ENCODE peak calls at places on chromosome 4, in seven cellular contexts. N is heart left ventricle, J is H54, V is adrenal gland, P is endothelial cell of umbilical vein, D is ovary, Q is suprapubic skin. I is an unnamed sample.

GRCh38 chr4:65737672-65738071 is 67.4 kb upstream of the EPHA5 start:
- DNase-seq in V (no peak), D (no peak), N (no peak), Q (no peak), P (no peak), J (no peak), I (no peak)

GRCh38 chr4:176830971-176831370 is 38.2 kb upstream of the VEGFC start:
- DNase-seq in D (no peak), Q (no peak), N (no peak), P (no peak), V (no peak), J (no peak), I (no peak)

GRCh38 chr4:177356191-177356590 is 46.5 kb downstream of the NEIL3 start:
- DNase-seq in Q (no peak), P (no peak), N (no peak), V (no peak), D (no peak), J (no peak), I (no peak)

GRCh38 chr4:45550766-45551366 is 573.0 kb downstream of the GABRG1 start:
- DNase-seq in Q (no peak), D (no peak), N (no peak), V (peak; percentile 3), J (no peak), P (no peak), I (no peak)

GRCh38 chr4:109861941-109862340 is 14.0 kb downstream of the LRIT3 start:
- DNase-seq in V (no peak), P (no peak), D (no peak), N (no peak), J (no peak), Q (no peak), I (no peak)

GRCh38 chr4:30789219-30789671 is 69.1 kb downstream of the PCDH7 start:
- DNase-seq in P (peak; percentile 45), Q (no peak), V (no peak), J (no peak), D (no peak), N (no peak), I (no peak)

GRCh38 chr4:185560316-185560715 is 25.0 kb upstream of the PDLIM3 start:
- DNase-seq in P (no peak), Q (no peak), N (no peak), D (no peak), V (no peak), J (no peak), I (no peak)

GRCh38 chr4:25439913-25440477 is 62.9 kb downstream of the ANAPC4 start:
- DNase-seq in D (no peak), N (no peak), V (peak; percentile 81), Q (no peak), J (peak; percentile 38), P (peak; percentile 71), I (no peak)

GRCh38 chr4:1346781-1347409 is at the start of gene UVSSA:
- DNase-seq in N (peak; percentile 100), P (peak; percentile 100), D (peak; percentile 100), Q (peak; percentile 100), V (peak; percentile 100), J (peak; percentile 99), I (peak; percentile 99)
- TF ChIP-seq POLR2A in N (peak; percentile 95), P (no peak), D (peak; percentile 97), Q (peak; percentile 82), V (no peak), J (peak; percentile 42), I (peak; percentile 97)

DNA sequence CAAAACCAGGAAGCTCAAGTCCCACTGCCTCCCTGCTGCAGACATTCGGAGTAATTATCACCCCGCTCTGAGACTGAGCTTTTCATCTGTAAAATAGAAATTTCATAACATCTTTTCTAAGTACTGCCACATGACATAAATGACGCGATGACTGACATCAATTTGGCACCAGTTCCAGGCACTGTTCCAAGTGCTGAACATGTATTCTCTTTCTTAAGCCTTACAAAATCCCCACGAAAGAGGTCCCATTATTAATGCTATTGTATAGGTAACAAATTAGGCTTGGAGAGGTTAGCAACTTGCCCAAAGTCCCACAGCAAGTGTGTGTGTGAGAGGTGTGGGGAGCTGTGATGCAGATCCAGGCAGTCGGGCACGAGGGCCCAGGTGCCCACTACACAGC is 56.4 kb downstream of the SLC2A9 start:
- DNase-seq in V (peak; percentile 40), P (no peak), J (no peak), D (no peak), N (no peak), Q (no peak), I (no peak)
- TF ChIP-seq POLR2A in V (no peak), P (no peak), J (no peak), D (no peak), N (no peak), Q (no peak), I (no peak)

GRCh38 chr4:1247811-1248261 is 1.1 kb downstream of the CTBP1 start:
- DNase-seq in Q (peak; percentile 74), N (no peak), D (no peak), P (no peak), V (no peak), J (no peak), I (no peak)

GRCh38 chr4:1245481-1246051 is 3.4 kb downstream of the CTBP1 start:
- DNase-seq in N (no peak), V (no peak), P (no peak), Q (peak; percentile 59), J (no peak), D (no peak), I (no peak)

GRCh38 chr4:1246111-1246881 is 2.6 kb downstream of the CTBP1 start:
- DNase-seq in J (no peak), Q (peak; percentile 66), V (no peak), N (no peak), D (peak; percentile 44), P (no peak), I (no peak)

GRCh38 chr4:1248262-1249147 is at the start of gene CTBP1:
- DNase-seq in D (peak; percentile 90), N (peak; percentile 83), Q (peak; percentile 81), V (peak; percentile 79), J (peak; percentile 86), P (peak; percentile 86), I (no peak)

DNA sequence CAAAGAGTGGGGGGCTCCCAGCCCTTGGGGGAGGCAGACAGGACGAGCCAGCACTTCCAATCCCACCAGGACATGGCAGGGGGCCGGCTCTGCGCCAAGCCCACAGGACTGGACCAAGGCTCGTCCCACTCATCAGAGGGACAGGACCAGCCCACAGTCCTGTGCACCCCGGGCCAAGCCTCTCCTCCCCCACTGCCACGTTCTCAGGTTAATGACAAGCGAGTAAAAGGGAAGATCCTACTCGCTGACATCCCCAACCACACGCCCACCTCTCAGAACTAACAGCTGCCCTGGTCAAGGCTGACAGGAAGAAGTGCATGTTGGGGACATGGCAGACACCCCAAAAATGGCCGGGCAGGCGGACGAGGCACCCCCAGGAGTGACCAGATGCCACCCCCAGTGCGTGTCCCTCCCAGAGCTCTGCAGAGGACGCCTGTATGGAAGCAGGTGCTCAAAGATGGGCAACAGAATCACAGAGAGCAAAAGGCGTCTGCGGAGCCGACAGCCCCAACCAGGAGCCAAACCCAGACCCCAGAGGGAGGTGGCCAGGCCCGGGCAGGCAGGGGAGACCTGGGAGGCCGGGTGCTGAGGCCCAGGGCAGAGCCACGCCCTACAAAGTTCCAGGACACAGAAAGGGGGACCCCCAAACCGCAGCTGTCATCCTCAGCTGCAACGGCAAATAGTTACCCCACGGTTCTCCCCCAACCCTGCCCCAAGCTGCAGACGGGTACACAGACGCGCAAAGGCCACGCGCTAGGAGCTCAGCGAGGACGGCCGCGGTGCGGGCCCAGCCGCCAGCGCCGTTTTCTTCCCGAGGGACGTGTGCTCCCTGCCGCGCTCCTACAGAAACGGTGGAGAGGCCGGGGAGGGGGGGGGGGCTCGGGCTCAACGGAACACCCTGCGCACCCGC is 1.8 kb downstream of the CTBP1 start:
- DNase-seq in J (no peak), Q (peak; percentile 66), P (no peak), N (no peak), D (peak; percentile 49), V (no peak), I (no peak)
- TF ChIP-seq POLR2A in J (peak; percentile 26), Q (no peak), P (peak; percentile 13), N (no peak), D (no peak), V (no peak), I (no peak)

GRCh38 chr4:183504064-183504929 is 561 bp upstream of the ING2 start:
- DNase-seq in N (peak; percentile 99), J (peak; percentile 65), Q (peak; percentile 99), V (peak; percentile 99), P (peak; percentile 98), D (peak; percentile 100), I (peak; percentile 93)
- TF ChIP-seq POLR2A in N (peak; percentile 69), J (peak; percentile 64), Q (peak; percentile 21), V (peak; percentile 90), P (peak; percentile 58), D (peak; percentile 61), I (no peak)

GRCh38 chr4:142309772-142310171 is 536.3 kb downstream of the INPP4B start:
- DNase-seq in N (no peak), D (no peak), P (no peak), J (no peak), Q (no peak), V (no peak), I (no peak)
- TF ChIP-seq POLR2A in N (no peak), D (no peak), P (no peak), J (no peak), Q (no peak), V (no peak), I (no peak)

GRCh38 chr4:2515835-2516550 is 20.5 kb upstream of the FAM193A start:
- DNase-seq in J (no peak), D (peak; percentile 72), N (peak; percentile 65), Q (no peak), P (no peak), V (peak; percentile 37), I (no peak)
- TF ChIP-seq POLR2A in J (no peak), D (no peak), N (no peak), Q (no peak), P (no peak), V (no peak), I (no peak)

DNA sequence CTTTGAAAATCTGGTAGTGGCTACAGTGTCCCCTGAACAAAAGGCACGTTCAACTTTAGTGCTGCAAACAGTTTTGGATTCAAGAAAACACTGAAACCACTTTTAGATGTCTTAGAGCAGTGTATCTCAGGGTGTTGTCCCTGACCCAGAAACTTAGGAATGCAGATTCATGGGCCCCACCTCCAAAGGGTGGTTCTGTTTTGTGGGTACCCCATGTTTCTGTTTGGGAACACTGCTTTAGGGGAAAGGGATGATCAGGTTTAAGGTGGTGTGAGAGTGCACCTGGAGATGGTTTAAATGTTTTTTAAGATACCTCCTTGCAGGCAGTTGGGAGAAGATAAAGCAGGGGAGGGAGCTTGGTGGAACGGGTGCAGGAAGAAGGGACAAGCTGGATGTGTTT is 55.6 kb downstream of the JADE1 start:
- DNase-seq in Q (no peak), N (no peak), D (no peak), P (no peak), V (no peak), J (no peak), I (no peak)
- TF ChIP-seq POLR2A in Q (no peak), N (no peak), D (no peak), P (no peak), V (no peak), J (no peak), I (no peak)

I was measured in esophagus squamous epithelium.